ENCODE peak calls at places on chromosomes 13 and 19, in eight cellular contexts. One of them, this sample, is unnamed.

GRCh38 chr13:79936368-79937136 is 404.4 kb downstream of the SPRY2 start:
- DNase-seq in GM23338: no peak
- DNase-seq in dorsolateral prefrontal cortex: peak
- DNase-seq in brain microvascular endothelial cell: peak
- DNase-seq in activated T-cell treated with anti-CD3 and anti-CD28 coated beads for 48 hours: no peak
- DNase-seq in EL: peak
- DNase-seq in lower lobe of right lung: no peak
- DNase-seq in AG04449: peak
- DNase-seq in this sample: peak

GRCh38 chr19:17448190-17448967 is at the start of gene TMEM221:
- DNase-seq in GM23338: peak
- DNase-seq in dorsolateral prefrontal cortex: no peak
- DNase-seq in brain microvascular endothelial cell: no peak
- DNase-seq in activated T-cell treated with anti-CD3 and anti-CD28 coated beads for 48 hours: peak
- DNase-seq in EL: peak
- DNase-seq in lower lobe of right lung: peak
- DNase-seq in AG04449: no peak
- DNase-seq in this sample: peak

GRCh38 chr13:44498502-44498901 is 77.6 kb downstream of the TSC22D1 start:
- DNase-seq in GM23338: no peak
- DNase-seq in dorsolateral prefrontal cortex: no peak
- DNase-seq in brain microvascular endothelial cell: no peak
- DNase-seq in activated T-cell treated with anti-CD3 and anti-CD28 coated beads for 48 hours: no peak
- DNase-seq in EL: no peak
- DNase-seq in lower lobe of right lung: no peak
- DNase-seq in AG04449: no peak
- DNase-seq in this sample: no peak

GRCh38 chr13:105573134-105573533 is 962.3 kb downstream of the EFNB2 start:
- DNase-seq in GM23338: no peak
- DNase-seq in dorsolateral prefrontal cortex: no peak
- DNase-seq in brain microvascular endothelial cell: no peak
- DNase-seq in activated T-cell treated with anti-CD3 and anti-CD28 coated beads for 48 hours: no peak
- DNase-seq in EL: peak
- DNase-seq in lower lobe of right lung: no peak
- DNase-seq in AG04449: no peak
- DNase-seq in this sample: no peak

GRCh38 chr19:2309734-2310362 is 1.9 kb upstream of the LINGO3 start:
- DNase-seq in GM23338: no peak
- DNase-seq in dorsolateral prefrontal cortex: peak
- DNase-seq in brain microvascular endothelial cell: peak
- DNase-seq in activated T-cell treated with anti-CD3 and anti-CD28 coated beads for 48 hours: no peak
- DNase-seq in EL: peak
- DNase-seq in lower lobe of right lung: no peak
- DNase-seq in AG04449: no peak
- DNase-seq in this sample: peak

GRCh38 chr19:46685189-46685588 is 24.2 kb upstream of the DACT3 start:
- DNase-seq in GM23338: no peak
- DNase-seq in dorsolateral prefrontal cortex: no peak
- DNase-seq in brain microvascular endothelial cell: no peak
- DNase-seq in activated T-cell treated with anti-CD3 and anti-CD28 coated beads for 48 hours: no peak
- DNase-seq in EL: no peak
- DNase-seq in lower lobe of right lung: no peak
- DNase-seq in AG04449: no peak
- DNase-seq in this sample: no peak

GRCh38 chr19:1365964-1366695 is 17.6 kb upstream of the NDUFS7 start:
- DNase-seq in GM23338: no peak
- DNase-seq in dorsolateral prefrontal cortex: no peak
- DNase-seq in brain microvascular endothelial cell: no peak
- DNase-seq in activated T-cell treated with anti-CD3 and anti-CD28 coated beads for 48 hours: no peak
- DNase-seq in EL: no peak
- DNase-seq in lower lobe of right lung: no peak
- DNase-seq in AG04449: no peak
- DNase-seq in this sample: no peak

GRCh38 chr13:20188649-20189553 is 3.8 kb downstream of the GJB2 start:
- DNase-seq in GM23338: peak
- DNase-seq in dorsolateral prefrontal cortex: no peak
- DNase-seq in brain microvascular endothelial cell: no peak
- DNase-seq in activated T-cell treated with anti-CD3 and anti-CD28 coated beads for 48 hours: no peak
- DNase-seq in EL: no peak
- DNase-seq in lower lobe of right lung: peak
- DNase-seq in AG04449: no peak
- DNase-seq in this sample: no peak

This sample was measured in GM23248.